ENCODE peak calls at places on chromosome 17, in eight cellular contexts. Y, U, R, V, N, H, M and G are unnamed samples.

GRCh38 chr17:65345261-65346060 is 208.3 kb downstream of the RGS9 start:
- DNase-seq in Y (no peak), U (no peak), R (no peak), V (no peak), N (no peak), H (no peak), M (no peak), G (no peak)

GRCh38 chr17:81037783-81038733 is 3.1 kb downstream of the BAIAP2 start:
- DNase-seq in Y (no peak), U (no peak), R (no peak), V (no peak), N (no peak), H (no peak), M (no peak), G (no peak)

GRCh38 chr17:65588194-65588808 is 26.9 kb upstream of the AXIN2 start:
- DNase-seq in Y (peak; percentile 70), U (no peak), R (no peak), V (peak; percentile 99), N (peak; percentile 78), H (no peak), M (peak; percentile 59), G (no peak)

GRCh38 chr17:79202476-79202875 is 127.9 kb downstream of the ENGASE start:
- DNase-seq in Y (no peak), U (no peak), R (no peak), V (no peak), N (no peak), H (no peak), M (no peak), G (no peak)

GRCh38 chr17:2837147-2837561 is 40.9 kb downstream of the RAP1GAP2 start:
- DNase-seq in Y (no peak), U (peak; percentile 66), R (no peak), V (no peak), N (no peak), H (no peak), M (no peak), G (no peak)

GRCh38 chr17:40404003-40404402 is 13.7 kb downstream of the TOP2A start:
- DNase-seq in Y (no peak), U (no peak), R (no peak), V (no peak), N (no peak), H (no peak), M (no peak), G (no peak)

GRCh38 chr17:17122781-17123483 is 80.7 kb downstream of the MPRIP start:
- DNase-seq in Y (no peak), U (no peak), R (no peak), V (no peak), N (no peak), H (no peak), M (no peak), G (no peak)

GRCh38 chr17:7038025-7038862 is 2.4 kb downstream of the SLC16A13 start:
- DNase-seq in Y (no peak), U (no peak), R (no peak), V (peak; percentile 67), N (no peak), H (no peak), M (no peak), G (no peak)

GRCh38 chr17:45425125-45425983 is 7.3 kb downstream of the ARHGAP27 start:
- DNase-seq in Y (peak; percentile 88), U (no peak), R (no peak), V (peak; percentile 99), N (peak; percentile 82), H (peak; percentile 83), M (no peak), G (no peak)

GRCh38 chr17:68011199-68011665 is 15.0 kb upstream of the C17orf58 start:
- DNase-seq in Y (no peak), U (peak; percentile 73), R (peak; percentile 32), V (peak; percentile 34), N (peak; percentile 55), H (no peak), M (no peak), G (no peak)

GRCh38 chr17:2222901-2223616 is 80.5 kb downstream of the SMG6 start:
- DNase-seq in Y (no peak), U (peak; percentile 63), R (peak; percentile 51), V (no peak), N (no peak), H (no peak), M (no peak), G (no peak)

GRCh38 chr17:43936434-43936833 is 5.8 kb downstream of the PPY start:
- DNase-seq in Y (no peak), U (no peak), R (no peak), V (no peak), N (no peak), H (no peak), M (no peak), G (no peak)